ENCODE peak calls at places on chromosomes 2 and 18, in eight cellular contexts. One of them, this sample, is unnamed.

GRCh38 chr2:241112592-241112991 is 10.5 kb upstream of the MTERF4 start:
- DNase-seq in IMR-90: no peak
- DNase-seq in A549: no peak
- DNase-seq in uterus: no peak
- DNase-seq in stomach: no peak
- DNase-seq in erythroblast: no peak
- DNase-seq in body of pancreas: no peak
- DNase-seq in upper lobe of left lung: no peak
- DNase-seq in this sample: no peak

GRCh38 chr2:18910843-18911242 is 321.5 kb upstream of the NT5C1B start:
- DNase-seq in body of pancreas: no peak
- DNase-seq in upper lobe of left lung: no peak
- DNase-seq in IMR-90: peak
- DNase-seq in A549: no peak
- DNase-seq in uterus: no peak
- DNase-seq in erythroblast: no peak
- DNase-seq in stomach: no peak
- DNase-seq in this sample: no peak

GRCh38 chr2:225668606-225669266 is 269.2 kb downstream of the NYAP2 start:
- DNase-seq in IMR-90: peak
- DNase-seq in body of pancreas: peak
- DNase-seq in A549: peak
- DNase-seq in erythroblast: peak
- DNase-seq in upper lobe of left lung: no peak
- DNase-seq in stomach: no peak
- DNase-seq in uterus: no peak
- DNase-seq in this sample: no peak

GRCh38 chr2:150063432-150063889 is 424.0 kb downstream of the RND3 start:
- DNase-seq in A549: no peak
- DNase-seq in body of pancreas: no peak
- DNase-seq in erythroblast: no peak
- DNase-seq in IMR-90: peak
- DNase-seq in upper lobe of left lung: no peak
- DNase-seq in uterus: no peak
- DNase-seq in stomach: no peak
- DNase-seq in this sample: no peak

GRCh38 chr2:25257032-25257455 is 84.7 kb downstream of the DNMT3A start:
- DNase-seq in uterus: no peak
- DNase-seq in body of pancreas: peak
- DNase-seq in stomach: no peak
- DNase-seq in A549: no peak
- DNase-seq in erythroblast: peak
- DNase-seq in upper lobe of left lung: no peak
- DNase-seq in IMR-90: peak
- DNase-seq in this sample: no peak

GRCh38 chr18:46320928-46321855 is 217.0 kb downstream of the HAUS1 start:
- DNase-seq in uterus: no peak
- DNase-seq in A549: no peak
- DNase-seq in body of pancreas: no peak
- DNase-seq in upper lobe of left lung: no peak
- DNase-seq in stomach: no peak
- DNase-seq in erythroblast: no peak
- DNase-seq in IMR-90: peak
- DNase-seq in this sample: no peak

GRCh38 chr18:4106407-4107033 is 348.6 kb downstream of the DLGAP1 start:
- DNase-seq in A549: peak
- DNase-seq in uterus: peak
- DNase-seq in IMR-90: peak
- DNase-seq in body of pancreas: peak
- DNase-seq in stomach: peak
- DNase-seq in upper lobe of left lung: no peak
- DNase-seq in erythroblast: peak
- DNase-seq in this sample: no peak

GRCh38 chr2:54859997-54860701 is 136.7 kb downstream of the EML6 start:
- DNase-seq in body of pancreas: no peak
- DNase-seq in IMR-90: peak
- DNase-seq in upper lobe of left lung: no peak
- DNase-seq in stomach: no peak
- DNase-seq in erythroblast: no peak
- DNase-seq in A549: peak
- DNase-seq in uterus: no peak
- DNase-seq in this sample: no peak

GRCh38 chr18:62037989-62038778 is 145.4 kb upstream of the RNF152 start:
- DNase-seq in body of pancreas: no peak
- DNase-seq in stomach: no peak
- DNase-seq in uterus: no peak
- DNase-seq in A549: no peak
- DNase-seq in upper lobe of left lung: no peak
- DNase-seq in IMR-90: peak
- DNase-seq in erythroblast: no peak
- DNase-seq in this sample: no peak

GRCh38 chr2:120587326-120587996 is 148.2 kb upstream of the GLI2 start:
- DNase-seq in erythroblast: no peak
- DNase-seq in IMR-90: no peak
- DNase-seq in A549: no peak
- DNase-seq in body of pancreas: no peak
- DNase-seq in upper lobe of left lung: peak
- DNase-seq in uterus: no peak
- DNase-seq in stomach: no peak
- DNase-seq in this sample: no peak

GRCh38 chr2:82675186-82675585 is 1783.9 kb downstream of the SUCLG1 start:
- DNase-seq in stomach: no peak
- DNase-seq in A549: no peak
- DNase-seq in uterus: no peak
- DNase-seq in erythroblast: no peak
- DNase-seq in upper lobe of left lung: no peak
- DNase-seq in body of pancreas: no peak
- DNase-seq in IMR-90: no peak
- DNase-seq in this sample: no peak

GRCh38 chr2:1402064-1402463 is 11.2 kb upstream of the TPO start:
- DNase-seq in IMR-90: no peak
- DNase-seq in upper lobe of left lung: no peak
- DNase-seq in body of pancreas: no peak
- DNase-seq in erythroblast: no peak
- DNase-seq in stomach: no peak
- DNase-seq in uterus: no peak
- DNase-seq in A549: no peak
- DNase-seq in this sample: no peak

GRCh38 chr18:2002604-2003003 is 568.7 kb downstream of the METTL4 start:
- DNase-seq in uterus: no peak
- DNase-seq in erythroblast: peak
- DNase-seq in upper lobe of left lung: no peak
- DNase-seq in A549: no peak
- DNase-seq in IMR-90: no peak
- DNase-seq in stomach: no peak
- DNase-seq in body of pancreas: no peak
- DNase-seq in this sample: no peak

GRCh38 chr2:234494361-234495075 is 2.4 kb downstream of the ARL4C start:
- DNase-seq in IMR-90: peak
- DNase-seq in uterus: no peak
- DNase-seq in erythroblast: no peak
- DNase-seq in stomach: peak
- DNase-seq in body of pancreas: no peak
- DNase-seq in A549: peak
- DNase-seq in upper lobe of left lung: no peak
- DNase-seq in this sample: no peak
- TF ChIP-seq POLR2A in IMR-90: no peak
- TF ChIP-seq POLR2A in uterus: no peak
- TF ChIP-seq POLR2A in erythroblast: no peak
- TF ChIP-seq POLR2A in stomach: no peak
- TF ChIP-seq POLR2A in body of pancreas: no peak
- TF ChIP-seq POLR2A in A549: no peak
- TF ChIP-seq POLR2A in upper lobe of left lung: no peak
- TF ChIP-seq POLR2A in this sample: no peak

GRCh38 chr2:171922230-171923022 is at the start of gene HAT1:
- DNase-seq in A549: peak
- DNase-seq in upper lobe of left lung: peak
- DNase-seq in stomach: peak
- DNase-seq in body of pancreas: peak
- DNase-seq in uterus: peak
- DNase-seq in IMR-90: peak
- DNase-seq in erythroblast: peak
- DNase-seq in this sample: peak
- TF ChIP-seq POLR2A in A549: peak
- TF ChIP-seq POLR2A in upper lobe of left lung: peak
- TF ChIP-seq POLR2A in stomach: no peak
- TF ChIP-seq POLR2A in body of pancreas: peak
- TF ChIP-seq POLR2A in uterus: peak
- TF ChIP-seq POLR2A in IMR-90: peak
- TF ChIP-seq POLR2A in erythroblast: peak
- TF ChIP-seq POLR2A in this sample: no peak

DNA sequence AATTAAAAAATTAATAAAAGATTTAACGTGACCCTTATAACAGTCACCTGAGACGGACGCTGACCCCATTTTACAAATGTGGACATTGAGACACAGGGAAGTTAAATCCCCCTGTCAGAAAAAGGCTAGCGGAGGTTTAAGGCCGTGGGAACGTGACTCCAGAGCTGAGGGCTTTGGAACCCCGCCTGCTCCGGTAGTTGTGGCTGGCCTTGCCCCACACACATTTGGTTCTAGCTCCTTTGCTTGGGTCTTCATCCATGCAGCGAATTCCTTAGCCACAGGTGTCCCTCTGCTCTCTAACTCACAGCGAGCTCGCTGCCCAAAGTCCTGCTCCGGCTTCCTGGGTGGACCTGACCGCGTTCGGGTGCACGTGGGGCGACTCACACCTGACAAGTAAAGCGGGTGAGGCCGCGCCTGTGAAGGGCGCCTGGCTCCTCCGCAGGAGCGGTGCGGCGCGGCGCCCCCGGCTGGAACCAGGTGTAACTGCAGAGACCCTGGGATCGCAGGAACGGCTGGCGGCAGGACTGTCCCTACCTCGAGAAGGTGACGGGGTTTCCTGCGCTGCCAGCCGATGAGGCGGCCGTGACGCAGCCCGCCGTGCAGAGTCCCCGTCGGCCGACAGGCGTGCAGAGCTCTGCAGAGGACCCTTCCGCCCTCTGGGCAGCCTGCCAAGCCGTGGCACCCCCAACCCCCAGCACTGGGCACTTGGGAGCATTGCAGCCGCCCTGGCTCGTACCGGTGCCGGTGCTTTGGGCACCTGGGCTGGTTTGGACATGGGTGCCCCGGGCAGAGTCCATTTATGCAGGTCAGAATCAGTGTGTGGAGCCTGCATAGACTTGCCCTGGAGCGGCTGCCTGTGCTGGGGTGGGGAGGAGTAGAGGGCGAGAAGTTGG is 2.4 kb upstream of the PROC start:
- DNase-seq in upper lobe of left lung: peak
- DNase-seq in stomach: peak
- DNase-seq in A549: peak
- DNase-seq in IMR-90: no peak
- DNase-seq in body of pancreas: peak
- DNase-seq in uterus: no peak
- DNase-seq in erythroblast: peak
- DNase-seq in this sample: peak
- TF ChIP-seq POLR2A in upper lobe of left lung: no peak
- TF ChIP-seq POLR2A in stomach: no peak
- TF ChIP-seq POLR2A in A549: no peak
- TF ChIP-seq POLR2A in IMR-90: no peak
- TF ChIP-seq POLR2A in body of pancreas: peak
- TF ChIP-seq POLR2A in uterus: no peak
- TF ChIP-seq POLR2A in erythroblast: no peak
- TF ChIP-seq POLR2A in this sample: no peak

GRCh38 chr2:208025037-208025813 is at the start of gene PLEKHM3:
- DNase-seq in A549: peak
- DNase-seq in erythroblast: peak
- DNase-seq in body of pancreas: peak
- DNase-seq in uterus: peak
- DNase-seq in stomach: peak
- DNase-seq in IMR-90: peak
- DNase-seq in upper lobe of left lung: peak
- DNase-seq in this sample: peak
- TF ChIP-seq POLR2A in A549: peak
- TF ChIP-seq POLR2A in erythroblast: peak
- TF ChIP-seq POLR2A in body of pancreas: peak
- TF ChIP-seq POLR2A in uterus: peak
- TF ChIP-seq POLR2A in stomach: no peak
- TF ChIP-seq POLR2A in IMR-90: no peak
- TF ChIP-seq POLR2A in upper lobe of left lung: peak
- TF ChIP-seq POLR2A in this sample: no peak

GRCh38 chr2:172095146-172095904 is 7.4 kb downstream of the DLX2 start:
- DNase-seq in stomach: peak
- DNase-seq in uterus: peak
- DNase-seq in IMR-90: peak
- DNase-seq in A549: peak
- DNase-seq in upper lobe of left lung: no peak
- DNase-seq in body of pancreas: no peak
- DNase-seq in erythroblast: peak
- DNase-seq in this sample: peak

GRCh38 chr2:172095905-172096660 is 6.6 kb downstream of the DLX2 start:
- DNase-seq in erythroblast: no peak
- DNase-seq in upper lobe of left lung: peak
- DNase-seq in body of pancreas: no peak
- DNase-seq in uterus: no peak
- DNase-seq in IMR-90: no peak
- DNase-seq in stomach: no peak
- DNase-seq in A549: no peak
- DNase-seq in this sample: peak

GRCh38 chr2:172093416-172094318 is 8.4 kb downstream of the DLX1 start:
- DNase-seq in upper lobe of left lung: no peak
- DNase-seq in uterus: no peak
- DNase-seq in IMR-90: no peak
- DNase-seq in A549: no peak
- DNase-seq in body of pancreas: no peak
- DNase-seq in stomach: no peak
- DNase-seq in erythroblast: no peak
- DNase-seq in this sample: no peak

GRCh38 chr2:172092716-172093415 is 7.6 kb downstream of the DLX1 start:
- DNase-seq in body of pancreas: no peak
- DNase-seq in uterus: no peak
- DNase-seq in IMR-90: no peak
- DNase-seq in erythroblast: no peak
- DNase-seq in stomach: no peak
- DNase-seq in A549: no peak
- DNase-seq in upper lobe of left lung: peak
- DNase-seq in this sample: no peak

GRCh38 chr2:172094319-172095145 is 8.2 kb downstream of the DLX2 start:
- DNase-seq in uterus: no peak
- DNase-seq in upper lobe of left lung: peak
- DNase-seq in A549: peak
- DNase-seq in erythroblast: no peak
- DNase-seq in body of pancreas: no peak
- DNase-seq in stomach: no peak
- DNase-seq in IMR-90: no peak
- DNase-seq in this sample: peak
- TF ChIP-seq POLR2A in uterus: no peak
- TF ChIP-seq POLR2A in upper lobe of left lung: no peak
- TF ChIP-seq POLR2A in A549: peak
- TF ChIP-seq POLR2A in erythroblast: no peak
- TF ChIP-seq POLR2A in body of pancreas: no peak
- TF ChIP-seq POLR2A in stomach: no peak
- TF ChIP-seq POLR2A in IMR-90: no peak
- TF ChIP-seq POLR2A in this sample: no peak